ENCODE peak calls at places on chromosomes 12 and 14, in seven cellular contexts. T is uterus, G is tibial nerve, X is transverse colon, P is ovary, Q is IMR-90, K is endothelial cell of umbilical vein. R is an unnamed sample.

GRCh38 chr12:111271674-111272418 is 97.0 kb downstream of the PHETA1 start:
- DNase-seq in T (no peak), G (no peak), X (no peak), P (no peak), Q (no peak), K (no peak), R (no peak)

GRCh38 chr12:3218150-3218845 is 141.1 kb downstream of the TSPAN9 start:
- DNase-seq in T (peak), G (peak), X (peak), P (peak), Q (peak), K (peak), R (no peak)

GRCh38 chr12:94795520-94795919 is 145.2 kb upstream of the TMCC3 start:
- DNase-seq in T (no peak), G (no peak), X (no peak), P (peak), Q (peak), K (peak), R (no peak)

GRCh38 chr14:91241848-91242247 is 2.7 kb downstream of the GPR68 start:
- DNase-seq in T (no peak), G (no peak), X (no peak), P (no peak), Q (no peak), K (no peak), R (peak)

GRCh38 chr12:88238406-88238805 is 96.3 kb downstream of the TMTC3 start:
- DNase-seq in T (no peak), G (no peak), X (no peak), P (no peak), Q (no peak), K (no peak), R (no peak)

GRCh38 chr14:47277703-47278102 is 397.7 kb downstream of the MDGA2 start:
- DNase-seq in T (no peak), G (no peak), X (no peak), P (no peak), Q (no peak), K (peak), R (no peak)

GRCh38 chr12:56324196-56324595 is 8.4 kb upstream of the CNPY2 start:
- DNase-seq in T (no peak), G (no peak), X (no peak), P (no peak), Q (no peak), K (no peak), R (no peak)

GRCh38 chr14:59301354-59301753 is 112.9 kb downstream of the DAAM1 start:
- DNase-seq in T (no peak), G (no peak), X (peak), P (no peak), Q (no peak), K (peak), R (no peak)

GRCh38 chr12:87127272-87127671 is 871.1 kb upstream of the MGAT4C start:
- DNase-seq in T (no peak), G (no peak), X (no peak), P (no peak), Q (peak), K (no peak), R (no peak)

GRCh38 chr12:43332977-43333649 is 218.9 kb downstream of the ADAMTS20 start:
- DNase-seq in T (no peak), G (no peak), X (no peak), P (no peak), Q (peak), K (peak), R (no peak)

GRCh38 chr14:83058068-83058467 is 1524.4 kb upstream of the SEL1L start:
- DNase-seq in T (no peak), G (no peak), X (no peak), P (no peak), Q (no peak), K (no peak), R (no peak)

GRCh38 chr12:56206373-56207166 is 15.2 kb downstream of the RNF41 start:
- DNase-seq in T (peak), G (peak), X (peak), P (peak), Q (peak), K (peak), R (peak)

GRCh38 chr12:67981236-67982164 is 7.7 kb upstream of the IFNG-AS1 start:
- DNase-seq in T (no peak), G (no peak), X (no peak), P (no peak), Q (peak), K (no peak), R (no peak)

GRCh38 chr14:94045563-94046345 is 19.6 kb downstream of the OTUB2 start:
- DNase-seq in T (peak), G (no peak), X (peak), P (no peak), Q (no peak), K (no peak), R (no peak)

GRCh38 chr14:65864993-65865392 is 452.5 kb downstream of the FUT8 start:
- DNase-seq in T (no peak), G (no peak), X (no peak), P (no peak), Q (no peak), K (no peak), R (no peak)

GRCh38 chr14:101950516-101951215 is 13.7 kb upstream of the DYNC1H1 start:
- DNase-seq in T (no peak), G (no peak), X (no peak), P (no peak), Q (no peak), K (no peak), R (no peak)

GRCh38 chr14:101950100-101950499 is 14.3 kb upstream of the DYNC1H1 start:
- DNase-seq in T (no peak), G (no peak), X (no peak), P (no peak), Q (no peak), K (no peak), R (no peak)

GRCh38 chr14:101947577-101947903 is 16.8 kb upstream of the DYNC1H1 start:
- DNase-seq in T (no peak), G (no peak), X (no peak), P (no peak), Q (no peak), K (no peak), R (no peak)

GRCh38 chr14:101948666-101949205 is 15.6 kb upstream of the DYNC1H1 start:
- DNase-seq in T (no peak), G (no peak), X (no peak), P (no peak), Q (no peak), K (no peak), R (peak)

DNA sequence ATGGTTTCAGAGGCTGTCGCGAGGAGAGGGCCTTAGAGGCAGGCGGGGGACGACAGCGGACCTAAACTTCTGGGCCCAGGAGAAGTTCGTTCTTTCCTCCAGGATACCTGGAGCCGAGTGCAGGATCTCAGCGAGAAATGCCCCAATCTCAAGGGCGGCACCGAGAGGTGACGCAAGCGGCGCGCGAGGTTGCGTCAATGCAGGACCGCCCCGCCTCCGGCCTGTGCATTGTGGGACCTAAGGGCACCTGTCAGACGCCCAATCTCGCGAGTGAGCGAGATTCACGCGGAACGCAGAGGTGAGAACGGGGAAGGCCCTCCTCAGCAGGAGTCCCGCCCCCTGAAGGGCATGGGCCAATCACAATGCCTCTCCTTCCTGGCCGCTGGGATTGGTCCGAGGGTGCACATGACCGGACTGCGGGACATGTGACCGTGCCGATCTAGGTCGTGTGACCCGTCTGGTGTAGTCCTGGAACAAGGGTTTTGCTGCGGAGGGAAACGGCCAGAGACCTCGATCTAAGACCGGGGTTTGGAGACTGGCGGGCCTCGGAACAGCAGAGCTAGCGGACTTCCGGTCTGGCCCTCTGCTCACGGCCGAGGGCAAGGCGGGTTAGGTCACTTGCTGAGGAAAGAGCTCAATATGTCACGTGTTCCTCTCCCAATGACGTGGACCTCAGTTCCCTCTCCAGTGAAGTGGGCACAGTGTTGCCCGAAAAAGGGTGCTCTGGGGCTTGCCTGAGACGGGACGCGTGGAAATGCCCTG is 16.3 kb upstream of the DYNC1H1 start:
- DNase-seq in T (peak), G (peak), X (peak), P (peak), Q (peak), K (peak), R (peak)
- TF ChIP-seq POLR2A in T (peak), G (peak), X (peak), P (peak), Q (peak), K (peak), R (peak)

DNA sequence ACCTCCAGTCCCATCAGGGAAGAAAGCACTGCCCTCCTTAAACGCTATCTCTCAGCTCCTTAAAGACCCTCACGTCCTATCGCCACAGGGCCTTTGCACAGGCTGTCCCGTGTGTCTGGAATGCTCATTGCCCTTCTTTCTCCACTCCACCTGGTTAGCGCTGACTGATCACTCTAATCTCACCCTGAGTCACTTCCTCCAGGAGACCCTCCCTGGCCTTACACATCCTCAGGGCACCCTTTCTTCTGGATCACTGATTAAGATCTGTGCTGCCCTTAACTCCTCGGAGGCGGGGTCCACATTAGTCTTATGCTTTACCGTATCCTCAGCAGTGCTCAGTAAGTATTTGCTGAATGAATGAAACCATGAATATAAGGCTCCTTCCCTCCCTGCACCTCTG is 94.7 kb downstream of the SYNE3 start:
- DNase-seq in T (no peak), G (no peak), X (no peak), P (no peak), Q (no peak), K (no peak), R (no peak)
- TF ChIP-seq POLR2A in T (no peak), G (no peak), X (no peak), P (no peak), Q (no peak), K (no peak), R (no peak)

DNA sequence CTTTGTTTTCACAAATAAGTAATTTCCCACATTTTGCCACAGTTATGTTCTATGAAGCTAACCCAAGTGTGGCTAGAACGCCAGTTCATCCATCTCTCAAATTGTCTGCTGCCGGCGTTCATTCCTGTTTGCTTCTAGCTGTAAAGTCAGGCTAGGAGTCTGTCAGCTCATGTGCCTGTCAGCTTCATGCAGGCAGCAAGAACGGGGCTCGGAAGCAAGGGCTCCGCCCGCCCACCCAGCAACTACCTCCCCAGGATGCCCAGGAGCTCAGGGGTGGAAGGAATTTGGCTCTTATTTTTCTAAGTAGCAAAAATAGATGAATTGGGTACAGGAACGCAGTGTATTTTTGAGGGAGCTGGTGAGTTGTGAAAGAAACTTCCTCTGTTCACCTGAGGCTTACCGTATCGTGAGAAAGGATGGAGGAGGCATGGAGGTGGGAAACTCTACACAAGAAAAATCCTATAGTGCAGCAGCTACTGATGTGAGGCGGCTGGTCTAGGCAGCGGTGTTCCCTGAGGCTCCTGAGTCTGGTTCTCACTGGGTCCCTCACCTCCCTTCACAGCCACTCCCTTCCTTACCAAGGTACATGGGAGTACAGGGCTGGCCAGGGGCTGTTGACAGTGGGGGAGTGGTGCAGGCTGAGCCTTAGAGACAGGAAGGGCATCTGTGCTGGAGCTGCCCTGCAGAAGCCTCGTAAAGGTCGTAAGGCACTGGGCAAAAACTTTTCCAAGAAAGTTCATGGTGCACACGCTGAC is 54.5 kb upstream of the AMN start:
- DNase-seq in T (no peak), G (no peak), X (peak), P (no peak), Q (no peak), K (no peak), R (no peak)
- TF ChIP-seq POLR2A in T (no peak), G (no peak), X (peak), P (no peak), Q (no peak), K (no peak), R (no peak)

DNA sequence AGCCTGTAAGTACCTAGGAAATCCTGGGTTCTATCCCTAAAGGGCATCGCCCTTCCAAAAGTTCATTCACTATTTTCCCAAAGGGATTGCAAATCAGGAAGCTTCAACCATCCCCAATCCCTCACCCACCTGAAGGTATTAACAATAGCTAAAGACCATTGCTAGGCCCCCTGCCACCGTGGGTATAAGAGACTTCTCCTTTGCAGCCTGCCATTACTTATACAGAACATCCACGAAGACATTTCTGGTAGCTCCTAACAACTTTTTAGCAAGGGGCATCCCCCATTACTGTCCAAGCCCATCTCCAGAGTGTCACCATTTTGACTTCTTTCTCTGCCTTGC is 384 bp upstream of the SMUG1 start:
- DNase-seq in T (no peak), G (no peak), X (no peak), P (no peak), Q (no peak), K (no peak), R (no peak)
- TF ChIP-seq POLR2A in T (no peak), G (no peak), X (no peak), P (no peak), Q (no peak), K (no peak), R (no peak)

DNA sequence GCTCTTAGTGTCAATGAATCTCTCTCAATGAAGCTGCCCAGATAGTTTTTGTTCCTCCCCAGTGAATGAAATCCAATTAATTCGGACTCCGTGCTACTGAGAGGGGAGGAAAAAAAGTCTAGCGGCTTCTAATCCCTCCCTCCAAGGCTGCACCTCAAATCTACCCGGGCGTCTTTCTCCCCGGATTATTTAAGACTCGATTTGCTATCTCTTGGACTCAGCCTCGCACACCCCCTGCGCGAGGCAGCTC is 134 bp downstream of the DUSP6 start:
- DNase-seq in T (no peak), G (no peak), X (no peak), P (no peak), Q (no peak), K (no peak), R (no peak)
- TF ChIP-seq POLR2A in T (no peak), G (no peak), X (peak), P (no peak), Q (peak), K (peak), R (peak)